ENCODE peak calls at places on chromosome 22, in nine cellular contexts. T, Z, N, P, A, K, V, D and M are unnamed samples.
A peak's percentile ranks its signal among the peaks of the same experiment; 100 is the strongest.

GRCh38 chr22:20237480-20238440 is 30.4 kb downstream of the RTN4R start:
- DNase-seq in N (no peak), T (no peak), D (no peak), K (no peak), V (no peak), P (no peak), A (no peak), Z (no peak), M (no peak)

GRCh38 chr22:50434849-50435700 is 39.8 kb downstream of the SBF1 start:
- DNase-seq in Z (no peak), N (no peak), A (peak; percentile 21), D (no peak), V (no peak), K (no peak), P (peak; percentile 78), T (no peak), M (peak; percentile 4)

GRCh38 chr22:50360578-50360977 is 17.5 kb downstream of the PPP6R2 start:
- DNase-seq in Z (no peak), A (peak; percentile 37), K (no peak), N (no peak), V (no peak), D (no peak), P (no peak), T (no peak), M (no peak)

GRCh38 chr22:48749555-48750227 is 1078.0 kb downstream of the BRD1 start:
- DNase-seq in K (peak; percentile 24), N (no peak), D (no peak), A (no peak), P (peak; percentile 73), V (no peak), T (no peak), Z (no peak), M (no peak)

GRCh38 chr22:32475428-32476010 is 908 bp downstream of the FBXO7 start:
- DNase-seq in T (peak; percentile 32), K (peak; percentile 40), P (peak; percentile 76), N (peak; percentile 69), V (no peak), Z (peak; percentile 55), A (peak; percentile 35), D (peak; percentile 42), M (no peak)

GRCh38 chr22:50173221-50173982 is 2.9 kb downstream of the PANX2 start:
- DNase-seq in Z (no peak), V (no peak), N (no peak), A (peak; percentile 27), P (peak; percentile 87), T (no peak), K (no peak), D (no peak), M (no peak)

GRCh38 chr22:32591620-32592019 is 117.0 kb downstream of the FBXO7 start:
- DNase-seq in Z (no peak), T (no peak), D (no peak), K (no peak), V (no peak), P (no peak), A (no peak), N (no peak), M (no peak)

GRCh38 chr22:46033256-46034200 is 56.6 kb upstream of the WNT7B start:
- DNase-seq in N (peak; percentile 53), V (no peak), T (no peak), P (no peak), Z (no peak), A (peak; percentile 8), K (no peak), D (no peak), M (no peak)

GRCh38 chr22:35808377-35808776 is 90.7 kb downstream of the APOL5 start:
- DNase-seq in P (no peak), T (no peak), A (no peak), Z (no peak), D (no peak), N (no peak), K (no peak), V (no peak), M (no peak)

GRCh38 chr22:35484651-35485372 is 55.8 kb upstream of the RASD2 start:
- DNase-seq in Z (no peak), K (no peak), A (no peak), N (no peak), D (no peak), T (no peak), P (no peak), V (no peak), M (no peak)

GRCh38 chr22:43110444-43110926 is at the start of gene BIK:
- DNase-seq in Z (peak; percentile 35), V (no peak), N (no peak), D (peak; percentile 68), T (peak; percentile 75), A (peak; percentile 53), P (peak; percentile 90), K (peak; percentile 68), M (peak; percentile 61)

GRCh38 chr22:23538502-23538860 is 41.6 kb downstream of the IGLL1 start:
- DNase-seq in A (no peak), D (no peak), P (peak; percentile 6), Z (no peak), T (peak; percentile 24), N (peak; percentile 17), K (no peak), V (no peak), M (no peak)

GRCh38 chr22:36277482-36278291 is 24.8 kb downstream of the APOL1 start:
- DNase-seq in Z (peak; percentile 65), T (peak; percentile 90), K (peak; percentile 65), N (peak; percentile 77), D (peak; percentile 50), A (peak; percentile 63), V (peak; percentile 29), P (peak; percentile 51), M (peak; percentile 60)

GRCh38 chr22:49412236-49412635 is 415.4 kb downstream of the BRD1 start:
- DNase-seq in A (no peak), D (no peak), V (no peak), N (peak; percentile 16), K (no peak), T (no peak), Z (no peak), P (no peak), M (no peak)

GRCh38 chr22:19995611-19996339 is 20.8 kb downstream of the ARVCF start:
- DNase-seq in K (no peak), P (peak; percentile 74), N (peak; percentile 91), V (no peak), T (no peak), D (no peak), Z (no peak), A (no peak), M (no peak)

GRCh38 chr22:43244803-43245527 is 58.0 kb upstream of the TTLL12 start:
- DNase-seq in A (no peak), N (no peak), Z (no peak), T (no peak), P (no peak), K (no peak), D (no peak), V (no peak), M (no peak)

GRCh38 chr22:49815641-49816071 is 12.0 kb downstream of the BRD1 start:
- DNase-seq in N (no peak), T (no peak), V (no peak), A (no peak), D (no peak), Z (no peak), P (peak; percentile 64), K (peak; percentile 58), M (no peak)

GRCh38 chr22:32353292-32353691 is 4.4 kb upstream of the RFPL3 start:
- DNase-seq in P (peak; percentile 61), V (no peak), K (no peak), Z (no peak), T (no peak), N (no peak), A (no peak), D (no peak), M (no peak)

GRCh38 chr22:50701428-50702154 is 29.0 kb downstream of the SHANK3 start:
- DNase-seq in N (no peak), D (no peak), T (no peak), V (no peak), A (peak; percentile 11), K (no peak), P (peak; percentile 25), Z (no peak), M (no peak)

GRCh38 chr22:35334010-35334409 is 34.3 kb downstream of the TOM1 start:
- DNase-seq in P (peak; percentile 35), K (no peak), T (no peak), Z (no peak), V (no peak), N (no peak), A (no peak), D (no peak), M (no peak)

GRCh38 chr22:44879301-44879680 is 126.9 kb downstream of the ARHGAP8 start:
- DNase-seq in A (no peak), V (no peak), D (no peak), P (no peak), N (peak; percentile 48), K (no peak), T (peak; percentile 24), Z (no peak), M (no peak)

GRCh38 chr22:16965083-16965482 is 42.9 kb downstream of the GAB4 start:
- DNase-seq in V (no peak), A (no peak), K (no peak), D (no peak), T (no peak), P (no peak), N (no peak), Z (no peak), M (no peak)

DNA sequence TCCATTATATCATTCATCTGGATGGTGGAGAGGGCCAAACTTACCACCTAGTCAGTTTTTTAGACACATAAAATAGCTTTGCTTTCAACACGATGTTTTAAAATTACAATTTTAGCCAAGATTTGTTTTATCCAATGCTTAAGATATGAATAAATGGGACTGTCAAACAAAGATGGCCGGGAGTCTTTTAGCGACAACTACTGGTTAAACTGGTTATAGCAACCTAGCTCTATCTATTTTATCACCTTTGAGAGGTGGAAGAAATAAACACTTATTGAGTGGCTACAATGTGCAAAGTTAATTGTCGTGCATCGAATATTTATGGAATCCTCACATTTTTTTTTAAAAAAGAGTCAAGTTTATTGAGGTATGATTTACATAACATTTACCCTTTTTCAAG is 279.8 kb downstream of the MIAT start:
- DNase-seq in P (no peak), N (no peak), Z (no peak), V (no peak), A (no peak), K (no peak), D (no peak), T (no peak), M (no peak)
- TF ChIP-seq CTCF in P (no peak), N (no peak), Z (no peak), V (no peak), A (no peak), K (no peak), D (no peak), T (peak; percentile 50), M (no peak)

GRCh38 chr22:47147572-47147971 is 385.1 kb downstream of the TBC1D22A start:
- DNase-seq in T (no peak), K (no peak), Z (no peak), V (no peak), D (no peak), P (no peak), A (no peak), N (no peak), M (no peak)
- H3K27ac ChIP-seq in T (no peak overlapping the region), K (no peak overlapping the region), Z (no peak overlapping the region), V (no peak overlapping the region), D (no peak overlapping the region), P (no peak overlapping the region), A (no peak overlapping the region), N (no peak overlapping the region), M (no peak overlapping the region)

GRCh38 chr22:22400099-22400498 is 108.4 kb downstream of the ZNF280B start:
- DNase-seq in A (no peak), V (no peak), Z (no peak), P (no peak), D (no peak), K (no peak), N (peak; percentile 41), T (no peak), M (no peak)
- TF ChIP-seq CTCF in A (no peak), V (no peak), Z (no peak), P (no peak), D (no peak), K (no peak), N (no peak), T (peak; percentile 29), M (peak; percentile 33)

GRCh38 chr22:30169002-30169401 is 77.6 kb downstream of the LIF start:
- DNase-seq in T (no peak), P (no peak), D (no peak), V (no peak), N (no peak), K (no peak), Z (peak; percentile 42), A (no peak), M (no peak)
- H3K27ac ChIP-seq in T (no peak overlapping the region), P (no peak overlapping the region), D (no peak overlapping the region), V (no peak overlapping the region), N (no peak overlapping the region), K (no peak overlapping the region), Z (no peak overlapping the region), A (no peak overlapping the region), M (no peak overlapping the region)